ENCODE peak calls at places on chromosomes 4 and X, in eight cellular contexts. R, F, K, C, Y, P, L and H are unnamed samples.

GRCh38 chrX:135985974-135986312 is 708 bp downstream of the SLC9A6 start:
- DNase-seq in K (no peak), Y (no peak), F (no peak), L (no peak), P (no peak), C (no peak), R (no peak), H (no peak)

GRCh38 chrX:120672841-120673530 is 43.1 kb upstream of the C1GALT1C1 start:
- DNase-seq in Y (no peak), K (no peak), R (no peak), P (no peak), L (no peak), C (no peak), F (no peak), H (no peak)

GRCh38 chr4:176048631-176049030 is 17.0 kb upstream of the WDR17 start:
- DNase-seq in L (no peak), Y (no peak), C (no peak), R (no peak), P (no peak), K (no peak), F (no peak), H (no peak)

GRCh38 chr4:86891785-86892638 is at the start of gene C4orf36:
- DNase-seq in Y (peak), K (peak), R (peak), F (peak), L (no peak), C (peak), P (peak), H (peak)

GRCh38 chr4:113145519-113146291 is 96.3 kb downstream of the ANK2 start:
- DNase-seq in P (peak), Y (no peak), L (no peak), C (no peak), F (no peak), K (no peak), R (peak), H (no peak)

GRCh38 chr4:142404191-142404611 is 441.9 kb downstream of the INPP4B start:
- DNase-seq in K (no peak), R (no peak), P (no peak), C (peak), L (no peak), Y (no peak), F (no peak), H (no peak)

GRCh38 chr4:66565796-66566195 is 895.5 kb upstream of the EPHA5 start:
- DNase-seq in F (no peak), R (no peak), P (no peak), C (peak), K (no peak), Y (no peak), L (no peak), H (no peak)

GRCh38 chr4:8917868-8918783 is 46.5 kb upstream of the HMX1 start:
- DNase-seq in L (peak), F (peak), Y (peak), C (peak), R (peak), K (peak), P (peak), H (peak)

GRCh38 chr4:77347341-77347740 is 190.3 kb downstream of the CCNG2 start:
- DNase-seq in Y (no peak), K (no peak), P (no peak), R (no peak), L (no peak), F (no peak), C (no peak), H (no peak)

GRCh38 chrX:24796204-24796603 is 102.5 kb downstream of the POLA1 start:
- DNase-seq in Y (no peak), C (no peak), R (no peak), F (no peak), K (no peak), L (no peak), P (no peak), H (no peak)

GRCh38 chrX:107549504-107549903 is 78.8 kb upstream of the PRPS1 start:
- DNase-seq in C (no peak), F (no peak), L (no peak), R (no peak), K (peak), P (no peak), Y (no peak), H (peak)

GRCh38 chr4:173424899-173425805 is 26.2 kb upstream of the SCRG1 start:
- DNase-seq in Y (no peak), K (no peak), L (no peak), C (peak), F (no peak), P (no peak), R (no peak), H (no peak)

GRCh38 chr4:122334828-122335227 is 44.0 kb upstream of the ADAD1 start:
- DNase-seq in F (no peak), K (no peak), Y (no peak), C (no peak), L (no peak), P (no peak), R (no peak), H (no peak)

GRCh38 chr4:114386637-114387233 is 211.9 kb upstream of the UGT8 start:
- DNase-seq in C (peak), R (no peak), F (no peak), Y (no peak), L (no peak), P (peak), K (no peak), H (no peak)

GRCh38 chr4:152920768-152921167 is 15.4 kb upstream of the FHDC1 start:
- DNase-seq in C (no peak), F (no peak), K (no peak), Y (no peak), P (no peak), L (no peak), R (no peak), H (no peak)

GRCh38 chrX:107625776-107626175 is 2.5 kb upstream of the PRPS1 start:
- DNase-seq in R (no peak), Y (no peak), K (no peak), C (no peak), F (no peak), L (no peak), P (no peak), H (no peak)

GRCh38 chrX:52874661-52875060 is 6.8 kb upstream of the XAGE3 start:
- DNase-seq in L (no peak), P (no peak), K (no peak), F (no peak), R (no peak), C (no peak), Y (no peak), H (no peak)

GRCh38 chrX:46838482-46838857 is 1.6 kb downstream of the RP2 start:
- DNase-seq in P (no peak), F (no peak), C (peak), K (no peak), R (no peak), L (no peak), Y (no peak), H (no peak)

GRCh38 chrX:132375941-132376340 is 112.9 kb downstream of the MBNL3 start:
- DNase-seq in P (no peak), K (no peak), F (no peak), L (no peak), Y (no peak), R (no peak), C (no peak), H (no peak)

GRCh38 chr4:170306208-170306607 is 216.5 kb upstream of the AADAT start:
- DNase-seq in R (no peak), Y (no peak), F (no peak), L (no peak), P (no peak), K (no peak), C (no peak), H (no peak)

GRCh38 chrX:46791927-46792825 is 33.3 kb upstream of the SLC9A7 start:
- DNase-seq in L (no peak), R (peak), K (no peak), F (no peak), Y (no peak), C (peak), P (no peak), H (no peak)

GRCh38 chr4:48483006-48483776 is at the start of gene SLC10A4:
- DNase-seq in K (no peak), C (peak), L (no peak), Y (no peak), R (peak), P (peak), F (peak), H (no peak)

GRCh38 chr4:162943263-162943662 is 223.4 kb downstream of the NAF1 start:
- DNase-seq in C (no peak), P (no peak), Y (no peak), L (no peak), F (no peak), K (no peak), R (no peak), H (no peak)

GRCh38 chr4:152937535-152938236 is 1.6 kb downstream of the FHDC1 start:
- DNase-seq in C (peak), L (no peak), P (no peak), R (peak), F (peak), K (no peak), Y (no peak), H (peak)

GRCh38 chr4:38119663-38120374 is 159.6 kb downstream of the PTTG2 start:
- DNase-seq in Y (no peak), R (no peak), L (no peak), P (no peak), F (no peak), C (peak), K (no peak), H (no peak)

GRCh38 chrX:18889346-18889745 is 94.6 kb downstream of the PHKA2 start:
- DNase-seq in C (no peak), Y (no peak), K (no peak), L (no peak), R (no peak), P (no peak), F (peak), H (no peak)

GRCh38 chr4:122285285-122285684 is 93.5 kb upstream of the ADAD1 start:
- DNase-seq in R (no peak), K (no peak), C (peak), Y (no peak), F (no peak), P (no peak), L (no peak), H (no peak)

GRCh38 chr4:188403272-188403671 is 264.0 kb downstream of the TRIML1 start:
- DNase-seq in P (no peak), K (no peak), Y (no peak), R (peak), C (no peak), L (no peak), F (no peak), H (no peak)

GRCh38 chr4:8435656-8436121 is 4.8 kb downstream of the ACOX3 start:
- DNase-seq in L (no peak), K (no peak), P (no peak), F (no peak), C (no peak), R (no peak), Y (peak), H (no peak)

GRCh38 chrX:56803849-56804681 is 75.0 kb downstream of the NBDY start:
- DNase-seq in F (peak), Y (no peak), C (no peak), K (no peak), P (no peak), R (no peak), L (no peak), H (no peak)

GRCh38 chr4:105951198-105951597 is 55.9 kb downstream of the NPNT start:
- DNase-seq in Y (no peak), L (no peak), K (no peak), C (no peak), P (no peak), F (no peak), R (no peak), H (no peak)

GRCh38 chr4:37905526-37906169 is 14.8 kb downstream of the TBC1D1 start:
- DNase-seq in C (no peak), K (no peak), F (no peak), L (no peak), P (no peak), R (no peak), Y (no peak), H (no peak)

GRCh38 chrX:53449632-53450031 is 15.5 kb upstream of the HSD17B10 start:
- DNase-seq in P (no peak), F (no peak), R (no peak), K (no peak), L (no peak), C (peak), Y (no peak), H (no peak)

GRCh38 chr4:10082459-10083272 is 33.9 kb downstream of the WDR1 start:
- DNase-seq in K (no peak), Y (no peak), P (no peak), L (no peak), R (peak), F (peak), C (no peak), H (no peak)

GRCh38 chr4:15717126-15717525 is 14.3 kb downstream of the BST1 start:
- DNase-seq in Y (no peak), F (no peak), R (no peak), P (no peak), K (no peak), C (peak), L (no peak), H (no peak)

GRCh38 chr4:165096776-165097175 is 15.9 kb downstream of the TMEM192 start:
- DNase-seq in L (no peak), Y (no peak), C (peak), R (no peak), K (no peak), F (no peak), P (no peak), H (no peak)

GRCh38 chrX:30910124-30910860 is 21.2 kb upstream of the TAB3 start:
- DNase-seq in C (peak), P (no peak), K (no peak), R (no peak), F (no peak), L (no peak), Y (no peak), H (no peak)

GRCh38 chr4:125801373-125801772 is 486.6 kb downstream of the FAT4 start:
- DNase-seq in R (no peak), K (no peak), P (no peak), C (no peak), F (no peak), L (no peak), Y (no peak), H (no peak)